ENCODE peak calls at places on chromosomes 16 and 17, in six cellular contexts. M, R, P, N, A and J are unnamed samples.

GRCh38 chr17:20948984-20949777 is 93.6 kb downstream of the USP22 start:
- DNase-seq in M (no peak), R (no peak), P (no peak), N (no peak), A (no peak), J (no peak)

GRCh38 chr17:66951605-66951953 is 12.9 kb upstream of the CACNG4 start:
- DNase-seq in M (no peak), R (no peak), P (no peak), N (no peak), A (no peak), J (no peak)

GRCh38 chr16:71467810-71468209 is 5.8 kb upstream of the ZNF23 start:
- DNase-seq in M (no peak), R (no peak), P (no peak), N (peak; percentile 34), A (no peak), J (no peak)

GRCh38 chr17:4591529-4591928 is 7.2 kb downstream of the SMTNL2 start:
- DNase-seq in M (no peak), R (no peak), P (no peak), N (no peak), A (no peak), J (no peak)

GRCh38 chr16:85167589-85168537 is 55.6 kb upstream of the CIBAR2 start:
- DNase-seq in M (no peak), R (no peak), P (no peak), N (no peak), A (no peak), J (no peak)

GRCh38 chr16:24491721-24492120 is 47.6 kb upstream of the RBBP6 start:
- DNase-seq in M (no peak), R (no peak), P (no peak), N (no peak), A (no peak), J (no peak)

GRCh38 chr17:30372755-30373154 is 6.0 kb upstream of the CPD start:
- DNase-seq in M (no peak), R (no peak), P (no peak), N (no peak), A (peak; percentile 29), J (no peak)

GRCh38 chr17:78715000-78715771 is 66.9 kb downstream of the CYTH1 start:
- DNase-seq in M (no peak), R (no peak), P (no peak), N (no peak), A (no peak), J (no peak)

GRCh38 chr17:45997624-45998023 is 1.4 kb upstream of the STH start:
- DNase-seq in M (no peak), R (no peak), P (no peak), N (no peak), A (no peak), J (peak; percentile 19)

GRCh38 chr17:8496081-8496480 is 60.4 kb downstream of the NDEL1 start:
- DNase-seq in M (no peak), R (no peak), P (no peak), N (no peak), A (no peak), J (no peak)

GRCh38 chr16:80462902-80463301 is 77.9 kb upstream of the DYNLRB2 start:
- DNase-seq in M (no peak), R (no peak), P (no peak), N (no peak), A (no peak), J (no peak)

GRCh38 chr16:49052846-49053245 is 228.8 kb downstream of the CBLN1 start:
- DNase-seq in M (no peak), R (no peak), P (no peak), N (no peak), A (no peak), J (no peak)

GRCh38 chr16:11986521-11987057 is 10.1 kb downstream of the SNX29 start:
- DNase-seq in M (no peak), R (no peak), P (no peak), N (no peak), A (no peak), J (no peak)

GRCh38 chr17:43755389-43755875 is 3.2 kb downstream of the SOST start:
- DNase-seq in M (peak; percentile 38), R (no peak), P (no peak), N (peak; percentile 33), A (no peak), J (no peak)

GRCh38 chr17:1153795-1154546 is 25.8 kb downstream of the ABR start:
- DNase-seq in M (peak; percentile 82), R (peak; percentile 40), P (peak; percentile 91), N (peak; percentile 52), A (no peak), J (no peak)

GRCh38 chr16:85415196-85415988 is 197.7 kb upstream of the GSE1 start:
- DNase-seq in M (no peak), R (no peak), P (peak; percentile 32), N (peak; percentile 35), A (no peak), J (no peak)

DNA sequence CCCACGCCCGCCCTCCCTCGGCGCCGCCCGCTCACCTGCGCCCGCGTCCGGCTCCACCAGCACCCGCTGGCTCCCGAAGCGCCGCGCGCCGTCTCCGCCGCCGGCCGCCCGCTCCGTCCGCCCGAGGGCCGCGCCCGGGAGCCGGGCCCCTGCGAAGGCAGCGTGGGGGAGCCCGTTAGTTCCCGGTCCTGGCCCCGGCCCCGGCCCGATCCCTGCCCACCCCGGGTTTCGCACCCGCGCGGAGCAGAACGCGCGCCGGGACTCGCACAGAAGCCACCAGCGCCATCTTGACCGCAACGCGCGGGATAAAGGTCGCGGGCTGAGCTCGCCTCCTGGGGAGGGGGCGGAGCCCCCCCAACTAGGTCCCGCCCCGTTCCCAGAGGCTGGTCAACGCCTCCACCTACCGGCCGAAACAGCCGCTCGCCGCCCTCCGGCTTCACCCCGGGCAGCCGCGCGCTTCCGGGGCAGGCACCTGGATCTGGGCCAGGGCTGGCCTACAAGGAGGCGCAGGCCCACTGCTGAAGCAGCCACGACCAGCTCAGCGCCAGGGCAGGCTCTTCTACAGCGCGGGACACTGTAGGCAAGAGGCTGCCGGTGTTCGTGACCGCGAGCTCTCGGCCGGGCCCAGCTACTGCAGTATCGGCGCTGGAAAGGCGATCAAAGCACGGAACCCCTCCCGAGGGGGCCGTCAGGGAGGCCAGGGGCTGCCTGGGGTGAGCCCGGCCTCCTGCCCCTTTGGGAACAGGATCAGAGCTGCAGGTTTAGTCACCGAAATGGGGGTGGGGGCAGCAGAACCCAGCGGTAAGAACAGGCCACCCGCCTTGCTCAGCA is at the start of gene ECI1:
- DNase-seq in M (peak; percentile 96), R (peak; percentile 67), P (peak; percentile 94), N (peak; percentile 98), A (peak; percentile 85), J (peak; percentile 56)
- TF ChIP-seq CTCF in M (peak; percentile 76), R (peak; percentile 56), P (peak; percentile 82), N (peak; percentile 97), A (peak; percentile 49), J (peak; percentile 74)

GRCh38 chr17:5823219-5823618 is 238.9 kb upstream of the NLRP1 start:
- DNase-seq in M (no peak), R (no peak), P (no peak), N (no peak), A (peak; percentile 54), J (no peak)
- H3K4me3 ChIP-seq in M (no peak overlapping the region), R (no peak overlapping the region), P (no peak overlapping the region), N (no peak overlapping the region), A (no peak overlapping the region), J (no peak overlapping the region)

GRCh38 chr16:88637797-88638196 is 575 bp upstream of the IL17C start:
- DNase-seq in M (no peak), R (no peak), P (no peak), N (no peak), A (no peak), J (no peak)
- TF ChIP-seq CTCF in M (no peak), R (no peak), P (no peak), N (no peak), A (no peak), J (no peak)

DNA sequence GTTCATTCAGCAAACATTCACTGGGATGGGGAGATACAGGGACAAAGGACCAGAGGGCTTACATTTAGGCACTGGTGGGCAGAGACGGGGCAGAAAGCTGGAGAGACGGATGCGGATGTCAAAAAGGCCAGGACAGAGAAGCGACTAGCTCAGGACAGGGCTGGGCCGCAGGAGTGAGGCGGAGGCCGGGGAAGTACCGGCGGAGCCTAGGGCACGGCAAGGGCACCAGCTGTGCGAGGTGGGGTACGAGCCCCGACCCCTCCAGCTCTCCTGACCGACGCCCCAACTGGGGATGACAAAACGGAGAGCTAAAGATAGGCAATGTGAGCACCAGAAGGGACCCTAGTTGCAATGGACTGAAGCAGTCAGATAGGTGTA is 3.9 kb upstream of the SGCA start:
- DNase-seq in M (no peak), R (no peak), P (no peak), N (no peak), A (no peak), J (no peak)
- H3K4me3 ChIP-seq in M (peak overlapping the region; percentile 76), R (peak overlapping the region; percentile 50), P (peak overlapping the region; percentile 51), N (no peak overlapping the region), A (no peak overlapping the region), J (no peak overlapping the region)

GRCh38 chr16:67731071-67731810 is 12.1 kb upstream of the GFOD2 start:
- DNase-seq in M (no peak), R (no peak), P (no peak), N (no peak), A (no peak), J (no peak)

GRCh38 chr16:67727521-67728485 is 8.7 kb upstream of the GFOD2 start:
- DNase-seq in M (no peak), R (no peak), P (no peak), N (no peak), A (no peak), J (no peak)

GRCh38 chr16:67726106-67727034 is 7.3 kb upstream of the GFOD2 start:
- DNase-seq in M (no peak), R (no peak), P (no peak), N (no peak), A (no peak), J (no peak)

GRCh38 chr16:67730326-67730725 is 11.2 kb upstream of the GFOD2 start:
- DNase-seq in M (no peak), R (no peak), P (no peak), N (no peak), A (no peak), J (no peak)

DNA sequence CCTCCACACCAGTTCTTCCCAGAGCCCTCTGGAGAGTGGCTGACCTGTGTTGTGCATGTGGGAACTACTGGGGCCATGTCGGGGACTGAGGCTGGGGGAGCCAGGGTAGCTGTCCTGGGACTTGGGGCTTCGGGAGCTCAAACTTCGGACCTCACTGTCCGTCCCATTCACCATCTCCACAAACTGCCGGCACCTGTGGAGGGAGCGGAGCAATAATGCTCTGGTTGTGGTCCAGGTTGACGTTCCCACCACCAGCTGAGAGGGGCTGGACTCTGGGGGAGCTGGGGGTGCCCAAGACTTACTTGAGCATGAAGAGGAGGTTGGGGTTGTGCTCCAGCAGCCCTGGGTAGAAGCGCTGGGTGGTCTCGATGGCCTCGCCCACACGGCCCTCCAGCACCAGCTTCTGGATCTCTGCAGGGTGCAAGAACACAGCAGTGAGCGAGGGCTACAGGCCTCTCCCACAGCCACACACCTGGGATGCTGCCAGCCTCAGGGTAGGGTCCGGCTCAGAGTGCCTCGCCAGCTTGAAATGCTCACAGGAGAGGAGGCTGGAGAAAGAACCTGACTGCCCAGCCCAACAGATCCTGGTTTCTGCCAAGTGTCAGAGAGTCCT is 10.6 kb upstream of the GFOD2 start:
- DNase-seq in M (no peak), R (no peak), P (no peak), N (no peak), A (no peak), J (no peak)
- TF ChIP-seq CTCF in M (no peak), R (no peak), P (no peak), N (no peak), A (no peak), J (no peak)